ENCODE peak calls at places on chromosomes 2 and 18, in nine cellular contexts. Q, D, B, E, F, M, C, I and Z are unnamed samples.
A peak's percentile ranks its signal among the peaks of the same experiment; 100 is the strongest.

GRCh38 chr2:177921726-177922125 is 150.9 kb downstream of the PDE11A start:
- DNase-seq in Q (peak; percentile 9), D (no peak), B (no peak), E (no peak), F (no peak), M (peak; percentile 53), C (no peak), I (no peak), Z (no peak)

GRCh38 chr2:161569401-161569800 is 54.8 kb upstream of the SLC4A10 start:
- DNase-seq in Q (no peak), D (no peak), B (no peak), E (no peak), F (no peak), M (no peak), C (no peak), I (no peak), Z (no peak)

GRCh38 chr18:13680612-13681011 is 45.7 kb downstream of the FAM210A start:
- DNase-seq in Q (no peak), D (no peak), B (peak; percentile 24), E (no peak), F (peak; percentile 13), M (no peak), C (no peak), I (peak; percentile 12), Z (no peak)

GRCh38 chr2:15223887-15224286 is 337.2 kb downstream of the NBAS start:
- DNase-seq in Q (peak; percentile 78), D (no peak), B (peak; percentile 91), E (peak; percentile 88), F (peak; percentile 3), M (peak; percentile 92), C (peak; percentile 40), I (peak; percentile 89), Z (peak; percentile 48)

GRCh38 chr2:150977296-150977695 is 284.4 kb downstream of the RBM43 start:
- DNase-seq in Q (no peak), D (no peak), B (peak; percentile 18), E (no peak), F (no peak), M (no peak), C (no peak), I (no peak), Z (no peak)

GRCh38 chr2:5074738-5075137 is 617.4 kb upstream of the SOX11 start:
- DNase-seq in Q (no peak), D (no peak), B (no peak), E (no peak), F (no peak), M (no peak), C (no peak), I (no peak), Z (no peak)

GRCh38 chr2:168571061-168571460 is 115.0 kb downstream of the CERS6 start:
- DNase-seq in Q (no peak), D (no peak), B (peak; percentile 83), E (peak; percentile 3), F (no peak), M (no peak), C (no peak), I (no peak), Z (no peak)

GRCh38 chr2:197952540-197953202 is 148.3 kb downstream of the PLCL1 start:
- DNase-seq in Q (no peak), D (no peak), B (no peak), E (no peak), F (peak; percentile 33), M (no peak), C (no peak), I (no peak), Z (no peak)

DNA sequence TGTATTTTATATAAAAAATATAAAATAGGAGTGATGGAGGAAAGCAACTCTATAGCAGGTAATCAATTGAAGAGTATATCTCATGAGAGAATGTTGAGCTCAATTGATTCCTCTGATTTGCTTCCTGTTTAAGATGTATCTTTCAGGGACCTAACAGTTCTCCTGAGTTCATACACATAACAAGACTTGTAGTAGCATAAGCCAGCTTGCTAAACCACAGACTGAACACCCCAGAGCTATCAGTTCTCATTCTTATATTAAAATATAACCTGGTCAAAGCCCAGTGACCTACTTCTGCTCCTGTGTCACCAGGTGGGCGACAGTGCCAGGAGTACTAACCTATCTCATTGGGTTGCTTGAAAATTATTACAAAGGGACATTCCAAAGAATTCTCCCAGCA is 41.0 kb upstream of the CDH20 start:
- DNase-seq in Q (no peak), D (no peak), B (no peak), E (no peak), F (no peak), M (no peak), C (no peak), I (no peak), Z (no peak)
- TF ChIP-seq CTCF in Q (no peak), D (no peak), B (no peak), E (no peak), F (no peak), M (no peak), C (no peak), I (no peak), Z (no peak)

GRCh38 chr2:69385443-69386151 is 1.4 kb downstream of the GFPT1 start:
- DNase-seq in Q (no peak), D (peak; percentile 14), B (peak; percentile 52), E (peak; percentile 35), F (peak; percentile 23), M (peak; percentile 78), C (no peak), I (peak; percentile 39), Z (peak; percentile 48)

GRCh38 chr2:69381337-69381737 is 5.7 kb downstream of the GFPT1 start:
- DNase-seq in Q (no peak), D (no peak), B (no peak), E (peak; percentile 60), F (no peak), M (peak; percentile 29), C (no peak), I (peak; percentile 64), Z (no peak)

GRCh38 chr2:69384618-69385081 is 2.4 kb downstream of the GFPT1 start:
- DNase-seq in Q (no peak), D (no peak), B (no peak), E (peak; percentile 56), F (no peak), M (peak; percentile 21), C (no peak), I (no peak), Z (no peak)

GRCh38 chr2:69382547-69382946 is 4.5 kb downstream of the GFPT1 start:
- DNase-seq in Q (no peak), D (no peak), B (no peak), E (no peak), F (no peak), M (peak; percentile 10), C (no peak), I (no peak), Z (no peak)

DNA sequence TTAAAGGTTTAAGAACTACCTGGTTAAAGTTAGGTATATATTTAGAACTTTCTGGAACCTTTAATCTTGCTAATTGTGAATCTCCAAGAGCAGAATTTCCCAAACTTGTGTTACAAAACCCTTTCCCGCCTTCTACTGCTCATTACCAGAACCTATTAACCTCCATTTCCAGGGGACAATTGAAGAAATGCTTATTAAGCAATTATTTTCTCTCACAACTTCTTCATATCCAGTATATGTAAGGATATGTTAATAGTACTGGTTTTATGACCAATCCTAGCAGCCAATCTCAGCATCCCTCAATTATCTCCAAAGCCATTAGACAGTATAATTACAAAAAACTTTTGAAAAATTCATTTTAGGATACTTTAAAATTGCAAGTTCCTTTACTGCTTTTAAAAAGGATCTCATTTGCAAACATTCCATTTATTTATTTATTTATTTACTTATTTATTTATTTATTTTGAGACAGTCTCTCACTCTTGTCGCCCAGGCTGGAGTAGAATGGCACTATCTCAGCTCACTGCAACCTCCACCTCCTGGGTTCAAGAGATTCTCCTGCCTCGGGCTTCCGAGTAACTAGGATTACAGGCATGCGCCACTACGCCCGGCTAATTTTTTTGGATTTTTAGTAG is 3.7 kb downstream of the GFPT1 start:
- DNase-seq in Q (no peak), D (no peak), B (no peak), E (no peak), F (no peak), M (no peak), C (no peak), I (no peak), Z (no peak)
- TF ChIP-seq CTCF in Q (no peak), D (no peak), B (no peak), E (no peak), F (no peak), M (no peak), C (no peak), I (no peak), Z (no peak)

GRCh38 chr2:212864186-212864585 is 287.2 kb downstream of the IKZF2 start:
- DNase-seq in Q (no peak), D (no peak), B (no peak), E (no peak), F (no peak), M (no peak), C (no peak), I (no peak), Z (no peak)

GRCh38 chr2:212858496-212858895 is 292.9 kb downstream of the IKZF2 start:
- DNase-seq in Q (no peak), D (no peak), B (no peak), E (no peak), F (no peak), M (no peak), C (no peak), I (no peak), Z (no peak)

DNA sequence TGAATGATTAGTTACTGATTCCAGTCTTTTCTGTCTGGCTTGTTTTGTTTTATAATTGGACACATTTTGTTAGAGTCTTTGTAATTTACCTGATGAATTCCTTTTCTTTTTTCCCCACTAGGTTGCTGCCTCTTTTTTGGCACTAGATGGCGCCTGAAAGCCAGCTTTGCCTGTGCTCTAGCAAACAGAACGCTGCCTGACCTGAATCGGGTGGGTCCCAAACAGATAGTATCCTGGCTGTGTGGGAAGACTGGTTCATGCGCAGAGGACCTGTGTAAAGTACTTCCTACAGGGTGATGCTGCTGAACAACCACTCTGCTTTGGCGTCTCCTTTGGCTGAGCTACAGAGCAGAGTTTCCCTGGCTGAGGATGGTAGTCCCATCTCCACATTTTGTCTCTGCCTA is 288.2 kb downstream of the IKZF2 start:
- DNase-seq in Q (no peak), D (no peak), B (peak; percentile 62), E (no peak), F (peak; percentile 64), M (no peak), C (no peak), I (peak; percentile 33), Z (no peak)
- TF ChIP-seq CTCF in Q (peak; percentile 36), D (peak; percentile 53), B (peak; percentile 76), E (peak; percentile 42), F (peak; percentile 52), M (peak; percentile 44), C (peak; percentile 43), I (peak; percentile 69), Z (peak; percentile 26)

GRCh38 chr2:36706021-36706328 is 9.5 kb downstream of the VIT start:
- DNase-seq in Q (no peak), D (no peak), B (no peak), E (no peak), F (no peak), M (peak; percentile 26), C (no peak), I (no peak), Z (no peak)

GRCh38 chr2:36705326-36706020 is 9.0 kb downstream of the VIT start:
- DNase-seq in Q (no peak), D (no peak), B (peak; percentile 57), E (no peak), F (no peak), M (peak; percentile 50), C (peak; percentile 21), I (no peak), Z (no peak)

GRCh38 chr2:36706451-36706850 is 9.9 kb downstream of the VIT start:
- DNase-seq in Q (no peak), D (no peak), B (no peak), E (no peak), F (no peak), M (peak; percentile 38), C (no peak), I (no peak), Z (no peak)

GRCh38 chr2:36707050-36707449 is 10.5 kb downstream of the VIT start:
- DNase-seq in Q (no peak), D (no peak), B (peak; percentile 78), E (peak; percentile 29), F (no peak), M (peak; percentile 77), C (no peak), I (peak; percentile 43), Z (no peak)

DNA sequence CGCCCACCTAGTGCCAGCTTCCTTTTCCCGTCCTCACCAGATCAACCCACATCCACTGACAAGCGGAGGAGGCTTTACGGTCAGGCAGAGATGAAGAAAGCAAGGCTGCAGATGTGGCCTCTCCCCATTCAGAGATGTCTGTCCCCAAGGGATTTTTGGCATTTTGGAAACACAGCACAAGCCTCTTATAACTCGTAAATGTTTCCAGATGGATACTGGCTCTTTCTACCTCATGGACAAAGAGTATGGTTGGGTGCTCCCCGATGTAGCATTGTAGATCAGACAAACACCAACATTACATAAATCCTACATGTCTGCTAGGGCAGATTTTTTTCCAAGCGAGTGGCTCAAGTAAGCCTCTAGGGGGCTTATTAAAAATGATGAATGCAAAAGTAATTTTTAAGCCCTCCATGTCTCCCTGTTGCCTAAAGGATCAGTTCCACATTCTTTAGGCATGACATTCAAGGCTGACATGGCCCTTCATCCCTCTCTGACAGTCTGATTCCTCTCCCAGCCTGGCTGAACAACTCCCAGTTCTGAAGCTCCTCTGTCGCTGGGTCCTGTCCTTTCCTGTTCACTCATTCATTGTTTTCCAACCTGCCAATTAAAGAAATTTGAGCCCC is 11.7 kb downstream of the VIT start:
- DNase-seq in Q (peak; percentile 51), D (no peak), B (peak; percentile 53), E (peak; percentile 17), F (no peak), M (peak; percentile 99), C (peak; percentile 40), I (no peak), Z (peak; percentile 87)
- TF ChIP-seq CTCF in Q (peak; percentile 55), D (no peak), B (no peak), E (no peak), F (no peak), M (peak; percentile 56), C (peak; percentile 25), I (peak; percentile 36), Z (peak; percentile 41)